ENCODE peak calls at places on chromosomes 7 and 10, in four cellular contexts. Q is endothelial cell, O is amniotic stem cell, K is occipital lobe. V is an unnamed sample.

GRCh38 chr7:136687693-136688322 is 180.6 kb upstream of the CHRM2 start:
- DNase-seq in Q (peak), O (peak), K (no peak), V (no peak)

GRCh38 chr7:70334883-70335282 is 736.6 kb downstream of the AUTS2 start:
- DNase-seq in Q (no peak), O (no peak), K (no peak), V (no peak)

GRCh38 chr10:113216068-113216467 is 266.0 kb downstream of the TCF7L2 start:
- DNase-seq in Q (no peak), O (no peak), K (no peak), V (no peak)

GRCh38 chr10:112295853-112296830 is 12.9 kb downstream of the TECTB start:
- DNase-seq in Q (no peak), O (no peak), K (no peak), V (no peak)

GRCh38 chr10:78658645-78659632 is 409.8 kb upstream of the ZMIZ1 start:
- DNase-seq in Q (no peak), O (no peak), K (no peak), V (no peak)

GRCh38 chr7:130071701-130072622 is 1.6 kb downstream of the KLHDC10 start:
- DNase-seq in Q (peak), O (peak), K (peak), V (no peak)

GRCh38 chr7:43784030-43785001 is 25.8 kb downstream of the BLVRA start:
- DNase-seq in Q (no peak), O (no peak), K (no peak), V (no peak)

GRCh38 chr7:26423436-26423835 is 131.8 kb downstream of the SNX10 start:
- DNase-seq in Q (no peak), O (no peak), K (no peak), V (no peak)

GRCh38 chr7:111459757-111460280 is 102.5 kb downstream of the IMMP2L start:
- DNase-seq in Q (no peak), O (no peak), K (no peak), V (no peak)

GRCh38 chr7:51263631-51264484 is 52.8 kb downstream of the COBL start:
- DNase-seq in Q (no peak), O (no peak), K (no peak), V (no peak)

GRCh38 chr10:18666810-18667209 is 7.6 kb downstream of the ARL5B start:
- DNase-seq in Q (no peak), O (no peak), K (no peak), V (no peak)

GRCh38 chr7:154299736-154300135 is 247.5 kb downstream of the DPP6 start:
- DNase-seq in Q (no peak), O (no peak), K (no peak), V (no peak)

GRCh38 chr10:101529720-101530553 is 58.1 kb downstream of the POLL start:
- DNase-seq in Q (no peak), O (no peak), K (no peak), V (no peak)

GRCh38 chr10:71966046-71967004 is 2.1 kb downstream of the CHST3 start:
- DNase-seq in Q (no peak), O (no peak), K (no peak), V (peak)

GRCh38 chr7:44767912-44768662 is 19.4 kb downstream of the ZMIZ2 start:
- DNase-seq in Q (no peak), O (no peak), K (peak), V (peak)

GRCh38 chr10:122463466-122464157 is 2.3 kb downstream of the HTRA1 start:
- DNase-seq in Q (no peak), O (no peak), K (no peak), V (no peak)

GRCh38 chr7:116708861-116709260 is 36.9 kb downstream of the MET start:
- DNase-seq in Q (no peak), O (no peak), K (no peak), V (no peak)

GRCh38 chr7:148348466-148348865 is 242.1 kb upstream of the C7orf33 start:
- DNase-seq in Q (no peak), O (no peak), K (no peak), V (no peak)

GRCh38 chr10:75352650-75353049 is 48.9 kb downstream of the ZNF503 start:
- DNase-seq in Q (no peak), O (no peak), K (no peak), V (no peak)

GRCh38 chr10:110834622-110835219 is 37.0 kb upstream of the PDCD4 start:
- DNase-seq in Q (no peak), O (no peak), K (no peak), V (no peak)

GRCh38 chr7:77316219-77316978 is 99.8 kb downstream of the GSAP start:
- DNase-seq in Q (no peak), O (no peak), K (no peak), V (no peak)

GRCh38 chr10:6383099-6383812 is 180.5 kb downstream of the PFKFB3 start:
- DNase-seq in Q (no peak), O (no peak), K (peak), V (no peak)

GRCh38 chr7:13420711-13421110 is 568.8 kb downstream of the ETV1 start:
- DNase-seq in Q (no peak), O (no peak), K (no peak), V (no peak)

GRCh38 chr10:17214486-17214885 is 13.0 kb upstream of the TRDMT1 start:
- DNase-seq in Q (no peak), O (no peak), K (no peak), V (no peak)

GRCh38 chr7:132966731-132967130 is 115.2 kb downstream of the CHCHD3 start:
- DNase-seq in Q (no peak), O (no peak), K (no peak), V (no peak)

GRCh38 chr7:83001362-83002040 is 161.2 kb downstream of the PCLO start:
- DNase-seq in Q (no peak), O (no peak), K (no peak), V (no peak)

GRCh38 chr7:36967387-36967786 is 243.1 kb upstream of the AOAH start:
- DNase-seq in Q (peak), O (peak), K (no peak), V (peak)

GRCh38 chr10:71974489-71975011 is 10.4 kb downstream of the CHST3 start:
- DNase-seq in Q (no peak), O (peak), K (no peak), V (no peak)

GRCh38 chr7:137462074-137462715 is 118.7 kb upstream of the PTN start:
- DNase-seq in Q (no peak), O (peak), K (no peak), V (no peak)

GRCh38 chr10:73209705-73210104 is 37.4 kb downstream of the DNAJC9 start:
- DNase-seq in Q (no peak), O (no peak), K (no peak), V (no peak)

GRCh38 chr7:5423272-5423843 is at the start of gene TNRC18:
- DNase-seq in Q (peak), O (no peak), K (no peak), V (peak)

GRCh38 chr10:72016608-72017310 is 52.6 kb downstream of the CHST3 start:
- DNase-seq in Q (no peak), O (no peak), K (no peak), V (peak)

GRCh38 chr10:10911471-10911921 is 106.2 kb upstream of the CELF2 start:
- DNase-seq in Q (no peak), O (peak), K (no peak), V (no peak)

GRCh38 chr7:5001911-5002310 is 42.9 kb upstream of the MMD2 start:
- DNase-seq in Q (no peak), O (no peak), K (no peak), V (no peak)

GRCh38 chr7:158302274-158303070 is 285.2 kb downstream of the PTPRN2 start:
- DNase-seq in Q (no peak), O (no peak), K (no peak), V (no peak)

GRCh38 chr7:960269-960871 is 5.9 kb upstream of the ADAP1 start:
- DNase-seq in Q (no peak), O (no peak), K (no peak), V (no peak)